ENCODE peak calls at places on chromosome 22, in six cellular contexts. E is SK-N-SH, I is H1, H is K562, K is HepG2, B is GM12878. V is an unnamed sample.

GRCh38 chr22:47618611-47619010 is 856.2 kb downstream of the TBC1D22A start:
- DNase-seq in H (no peak), K (no peak), I (no peak), E (no peak), B (no peak), V (no peak)

GRCh38 chr22:37033605-37034430 is 14.3 kb downstream of the MPST start:
- DNase-seq in E (no peak), H (no peak), I (no peak), K (peak), B (no peak), V (no peak)

GRCh38 chr22:29992341-29993275 is 87.7 kb upstream of the HORMAD2 start:
- DNase-seq in K (peak), B (no peak), I (no peak), H (no peak), E (no peak), V (no peak)

GRCh38 chr22:24432059-24432853 is 4.9 kb downstream of the ADORA2A start:
- DNase-seq in K (no peak), H (peak), B (no peak), E (peak), I (no peak), V (no peak)

GRCh38 chr22:44676441-44677298 is 25.3 kb upstream of the PRR5 start:
- DNase-seq in H (peak), I (no peak), K (peak), B (no peak), E (peak), V (no peak)

GRCh38 chr22:17872491-17872890 is 98.2 kb upstream of the BID start:
- DNase-seq in K (no peak), B (no peak), H (no peak), I (no peak), E (no peak), V (no peak)

GRCh38 chr22:32712644-32713355 is 88.7 kb upstream of the TIMP3 start:
- DNase-seq in E (no peak), B (no peak), K (no peak), H (no peak), I (no peak), V (no peak)

GRCh38 chr22:40855960-40856512 is 403 bp downstream of the ST13 start:
- DNase-seq in H (peak), E (peak), K (no peak), B (no peak), I (no peak), V (peak)

GRCh38 chr22:37157516-37158289 is 8.0 kb upstream of the IL2RB start:
- DNase-seq in B (no peak), K (no peak), I (no peak), E (no peak), H (no peak), V (no peak)

GRCh38 chr22:41092847-41093371 is 517 bp downstream of the EP300 start:
- DNase-seq in K (peak), I (peak), E (peak), B (no peak), H (peak), V (peak)

GRCh38 chr22:50696799-50697561 is 24.4 kb downstream of the SHANK3 start:
- DNase-seq in B (no peak), I (peak), K (no peak), E (peak), H (peak), V (no peak)

GRCh38 chr22:49340406-49340805 is 487.3 kb downstream of the BRD1 start:
- DNase-seq in H (no peak), E (no peak), B (no peak), K (no peak), I (no peak), V (no peak)
- TF ChIP-seq GABPA in H (no peak), E (no peak), B (no peak), K (no peak), I (no peak), V (no peak)

DNA sequence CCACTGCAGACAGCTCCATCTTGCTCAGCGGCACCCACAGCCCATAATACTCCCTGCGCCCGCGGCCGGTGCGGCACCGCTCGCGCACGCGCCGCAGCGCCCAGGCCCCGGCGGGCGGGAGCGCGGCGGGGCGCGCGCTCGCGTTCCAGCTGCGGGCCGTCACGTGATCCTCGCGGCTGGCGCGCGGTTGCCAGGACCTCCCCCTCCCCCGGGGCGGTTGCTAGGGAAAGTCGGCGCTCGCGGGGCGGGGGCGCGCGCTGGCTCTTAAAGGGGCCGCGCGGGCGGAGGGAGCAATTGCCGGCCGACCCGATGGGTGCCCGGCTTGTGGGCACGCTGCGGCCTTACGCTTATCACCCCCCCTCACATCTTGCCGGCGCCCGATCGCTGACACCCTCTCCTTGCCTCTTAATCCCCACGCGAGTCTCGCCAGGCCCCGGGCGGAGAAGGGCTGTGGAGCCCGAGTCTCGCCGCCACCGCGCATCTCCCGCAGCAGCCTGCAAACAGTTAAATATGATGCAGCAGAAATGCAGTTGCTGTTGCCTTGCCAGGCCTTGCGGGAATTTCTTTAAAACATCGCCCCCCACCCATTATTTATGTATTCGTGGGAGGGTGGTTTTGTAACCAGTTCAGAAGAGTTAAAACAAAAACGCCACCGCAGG is at the start of gene CBX6:
- DNase-seq in B (peak), H (peak), E (peak), K (peak), I (peak), V (peak)
- H3K27ac ChIP-seq in B (peak), H (peak), E (no peak), K (no peak), I (peak), V (peak)

GRCh38 chr22:46296257-46297150 is at the start of gene GTSE1:
- DNase-seq in I (peak), B (peak), H (peak), K (peak), E (peak), V (peak)
- TF ChIP-seq POLR2AphosphoS5 in I (no peak), B (peak), H (peak), K (peak), E (peak), V (peak)

GRCh38 chr22:33927752-33928151 is 7.5 kb upstream of the LARGE1 start:
- DNase-seq in K (no peak), E (no peak), H (no peak), I (no peak), B (no peak), V (no peak)
- TF ChIP-seq GABPA in K (no peak), E (no peak), H (no peak), I (no peak), B (no peak), V (no peak)

V was measured in HL-60.